ENCODE peak calls at places on chromosomes 13 and 19, in four cellular contexts. R is K562, A is WTC11, M is GM12878. J is an unnamed sample.

GRCh38 chr19:49683814-49684250 is 5.6 kb upstream of the ADM5 start:
- DNase-seq in R (no peak), A (no peak), M (no peak), J (no peak)

GRCh38 chr19:53828531-53828930 is 4.4 kb upstream of the NLRP12 start:
- DNase-seq in R (no peak), A (no peak), M (no peak), J (no peak)

GRCh38 chr13:73025212-73026012 is 33.4 kb upstream of the KLF5 start:
- DNase-seq in R (no peak), A (no peak), M (no peak), J (no peak)

GRCh38 chr19:2274937-2275535 is 6.9 kb downstream of the PEAK3 start:
- DNase-seq in R (peak; percentile 59), A (peak; percentile 84), M (no peak), J (peak; percentile 73)

GRCh38 chr13:97257800-97258799 is 36.0 kb downstream of the MBNL2 start:
- DNase-seq in R (peak; percentile 64), A (peak; percentile 55), M (peak; percentile 37), J (peak; percentile 87)

GRCh38 chr13:105773241-105773640 is 762.2 kb downstream of the EFNB2 start:
- DNase-seq in R (no peak), A (no peak), M (no peak), J (no peak)

GRCh38 chr13:42814868-42815267 is 33.5 kb downstream of the FAM216B start:
- DNase-seq in R (no peak), A (no peak), M (no peak), J (no peak)

GRCh38 chr19:41753159-41753558 is 2.2 kb upstream of the CEACAM6 start:
- DNase-seq in R (peak; percentile 69), A (peak; percentile 82), M (no peak), J (peak; percentile 6)

GRCh38 chr13:81395368-81395767 is 1054.4 kb upstream of the SPRY2 start:
- DNase-seq in R (peak; percentile 29), A (peak; percentile 58), M (no peak), J (no peak)

GRCh38 chr13:109788372-109789195 is 2.2 kb upstream of the IRS2 start:
- DNase-seq in R (no peak), A (no peak), M (no peak), J (no peak)

GRCh38 chr13:80363890-80364503 is 23.1 kb upstream of the SPRY2 start:
- DNase-seq in R (no peak), A (no peak), M (no peak), J (peak; percentile 18)

GRCh38 chr19:13255041-13255718 is 105.0 kb downstream of the IER2 start:
- DNase-seq in R (no peak), A (no peak), M (no peak), J (no peak)

GRCh38 chr19:13255719-13256059 is 105.5 kb downstream of the IER2 start:
- DNase-seq in R (no peak), A (no peak), M (no peak), J (no peak)

GRCh38 chr19:13256918-13257317 is 106.7 kb downstream of the IER2 start:
- DNase-seq in R (no peak), A (no peak), M (no peak), J (no peak)

GRCh38 chr19:13262450-13262849 is 112.2 kb downstream of the IER2 start:
- DNase-seq in R (peak; percentile 61), A (no peak), M (no peak), J (peak; percentile 38)

DNA sequence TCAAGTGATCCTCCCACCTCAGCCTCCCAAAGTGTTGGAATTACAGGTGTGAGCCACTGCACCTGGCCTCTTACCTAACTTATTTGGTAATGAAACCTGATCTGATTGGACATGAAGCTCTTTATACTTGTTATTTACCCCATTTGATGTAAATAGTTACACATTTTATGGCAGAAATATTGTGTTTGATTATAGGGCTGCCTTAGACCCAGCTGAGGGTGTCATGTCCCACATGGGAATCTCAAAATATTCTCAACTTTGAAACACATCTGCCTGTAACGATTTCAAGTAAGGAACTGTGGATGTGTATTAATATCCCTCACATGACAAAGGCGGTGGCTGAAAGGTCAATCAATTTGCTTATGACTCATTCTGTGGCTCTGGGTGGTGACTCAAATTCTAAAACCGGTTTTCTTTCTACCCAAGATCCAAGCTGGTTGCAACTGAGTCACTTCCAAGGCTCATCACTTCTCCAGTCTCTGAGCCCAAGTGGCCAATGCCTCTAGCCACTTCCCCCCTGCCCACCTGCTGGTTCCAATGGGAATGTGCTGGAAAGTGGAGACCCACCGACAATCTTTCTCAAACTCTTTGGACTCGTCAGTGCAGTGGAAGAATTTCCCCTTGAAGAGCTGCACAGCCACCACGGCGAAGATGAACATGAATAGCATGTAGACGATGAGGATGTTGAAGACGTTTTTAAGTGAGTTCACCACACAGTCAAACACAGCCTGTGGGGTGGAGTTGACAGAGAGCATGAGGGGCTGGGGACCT is 110.9 kb downstream of the IER2 start:
- DNase-seq in R (peak; percentile 36), A (no peak), M (peak; percentile 79), J (no peak)
- TF ChIP-seq CREM in R (peak; percentile 3), A (no peak), M (peak; percentile 71), J (no peak)

DNA sequence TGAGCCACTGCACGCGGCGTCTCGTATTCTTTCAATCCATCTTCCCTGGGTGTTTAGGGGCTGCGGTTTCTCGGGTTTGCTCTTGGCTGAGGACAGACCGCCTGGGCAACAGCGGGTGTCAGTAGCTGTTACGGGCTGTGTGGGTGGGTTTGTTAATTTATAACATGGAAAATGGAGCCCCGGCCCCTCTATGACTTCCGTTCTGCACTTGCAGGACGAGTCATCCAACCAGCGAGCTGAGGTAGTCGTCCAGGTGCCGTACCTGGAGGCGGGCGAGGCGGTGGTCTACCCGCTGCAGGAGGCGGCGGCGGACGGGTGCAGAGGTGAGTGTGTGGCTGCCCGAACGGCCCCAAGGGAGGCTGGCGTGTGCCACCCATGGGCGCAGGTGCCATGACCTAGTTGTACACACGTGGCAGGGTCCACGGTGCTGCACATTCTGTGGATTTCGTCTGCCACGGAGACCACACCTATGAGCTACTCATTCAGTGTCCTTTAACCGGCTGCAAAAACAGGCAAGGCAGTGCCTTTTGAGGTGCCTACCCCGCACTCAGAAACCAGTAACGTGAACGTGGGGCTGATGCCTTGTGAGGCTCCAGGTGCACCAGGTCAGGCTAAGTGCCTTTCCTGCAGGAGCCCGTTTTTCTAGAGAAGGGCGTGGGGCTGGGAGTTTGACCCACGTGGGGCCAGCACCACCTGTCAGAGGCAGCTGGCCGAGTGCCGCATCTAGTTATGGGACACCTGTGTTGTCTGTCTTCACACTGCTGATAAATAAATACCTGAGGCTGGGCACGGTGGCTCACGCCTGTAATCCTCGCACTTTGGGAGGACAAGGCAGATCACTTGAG is 10.9 kb downstream of the POLR2E start:
- DNase-seq in R (no peak), A (no peak), M (no peak), J (no peak)
- TF ChIP-seq CREM in R (no peak), A (no peak), M (no peak), J (no peak)

DNA sequence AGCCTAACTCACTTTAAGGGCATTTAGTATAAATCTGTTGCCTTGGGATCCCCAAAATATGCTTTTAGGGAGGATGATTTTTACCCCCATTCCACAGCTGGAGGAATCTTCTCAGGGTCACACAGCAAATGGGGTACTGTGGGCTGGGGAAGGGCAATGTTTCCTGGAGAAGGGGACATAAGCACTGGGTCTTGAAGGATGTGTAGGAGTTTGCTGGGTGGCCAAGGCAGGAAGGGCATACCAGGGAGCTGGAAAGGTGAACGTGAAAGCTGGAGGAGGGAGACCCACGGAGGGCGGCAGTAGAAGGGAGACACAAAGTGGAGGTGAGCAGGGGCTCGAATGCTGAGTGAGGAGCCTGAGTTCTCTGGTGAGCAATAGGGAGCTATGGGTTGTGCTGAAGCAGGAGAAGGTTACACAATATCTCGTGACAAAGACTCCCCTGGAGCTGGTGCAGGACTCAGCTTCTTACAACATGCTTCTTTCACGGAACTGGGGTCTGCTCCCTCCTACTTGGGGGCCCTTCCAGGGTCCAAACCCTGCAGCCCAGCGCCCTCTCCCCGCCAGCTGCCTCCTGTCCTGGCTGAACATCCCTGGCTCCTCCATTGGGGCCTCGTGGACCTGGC is 11.0 kb downstream of the CILP2 start:
- DNase-seq in R (no peak), A (no peak), M (no peak), J (no peak)
- TF ChIP-seq CREM in R (no peak), A (no peak), M (no peak), J (no peak)

GRCh38 chr19:30666301-30666803 is 294.2 kb downstream of the ZNF536 start:
- DNase-seq in R (peak; percentile 70), A (peak; percentile 84), M (no peak), J (peak; percentile 19)
- TF ChIP-seq CREM in R (no peak), A (no peak), M (no peak), J (no peak)

GRCh38 chr13:77990973-77991372 is 72.3 kb upstream of the EDNRB start:
- DNase-seq in R (no peak), A (no peak), M (no peak), J (no peak)

GRCh38 chr13:77988355-77988754 is 69.7 kb upstream of the EDNRB start:
- DNase-seq in R (no peak), A (no peak), M (no peak), J (no peak)

DNA sequence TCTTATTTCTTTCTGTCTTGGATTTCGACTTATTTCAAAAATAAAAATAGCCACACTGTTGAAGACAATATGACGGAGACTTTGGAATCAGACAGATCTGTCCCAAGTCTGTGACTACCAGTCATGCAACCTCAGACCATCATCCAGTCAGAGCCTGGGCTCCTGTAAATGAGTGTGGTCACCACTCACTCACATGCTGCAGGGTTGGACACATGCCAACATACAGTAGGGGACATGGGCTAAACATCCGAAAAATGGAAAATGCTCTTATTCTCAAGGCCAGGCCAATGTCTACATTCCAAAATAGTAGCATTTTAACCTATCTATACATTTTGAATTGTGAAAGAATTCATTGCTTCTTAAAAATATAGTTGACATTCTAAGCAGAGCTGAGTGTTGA is 75.5 kb upstream of the EDNRB start:
- DNase-seq in R (no peak), A (no peak), M (no peak), J (no peak)
- TF ChIP-seq CREM in R (no peak), A (no peak), M (no peak), J (no peak)

GRCh38 chr13:38951525-38952313 is 38.9 kb downstream of the STOML3 start:
- DNase-seq in R (no peak), A (no peak), M (no peak), J (no peak)
- TF ChIP-seq CREM in R (no peak), A (no peak), M (no peak), J (no peak)

DNA sequence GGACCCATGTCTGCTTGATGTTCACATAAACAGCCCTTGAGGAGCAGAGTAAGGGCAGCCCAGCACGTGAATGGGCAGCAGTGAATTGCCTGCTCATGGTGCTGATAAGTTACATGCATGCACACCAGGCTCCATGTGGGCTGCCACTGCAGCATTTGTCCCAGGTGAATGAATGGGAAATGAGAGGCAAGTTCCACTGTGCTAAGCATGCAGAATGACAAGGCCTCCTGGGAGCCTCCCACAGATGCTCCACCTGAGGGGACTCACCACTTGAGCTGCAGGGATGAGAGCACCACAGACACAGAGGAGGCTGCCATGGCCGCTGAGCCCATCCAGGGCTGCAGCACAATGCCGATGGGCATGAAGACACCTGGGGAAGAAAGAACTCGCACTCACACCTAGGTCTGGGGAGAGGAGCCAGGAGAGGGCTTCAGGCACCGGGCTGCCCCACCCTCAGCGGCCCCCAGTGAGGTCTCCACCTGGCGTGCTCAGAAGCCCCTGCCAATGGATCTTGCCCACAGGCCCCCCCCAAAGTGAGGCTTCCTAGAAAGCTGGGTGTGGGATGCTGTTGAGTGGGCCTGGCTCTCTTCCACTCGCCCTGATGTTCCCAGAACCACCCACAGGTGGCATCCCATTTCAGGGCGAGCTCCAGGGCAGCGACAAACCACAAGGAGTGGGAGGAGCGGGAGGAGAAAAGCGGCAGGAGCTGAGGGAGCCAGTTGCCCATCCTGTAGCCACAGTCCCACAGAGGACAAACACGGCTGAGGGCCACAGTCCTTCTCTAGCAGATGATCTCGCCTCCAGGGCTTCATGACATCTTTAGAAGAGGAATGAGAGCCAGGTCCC is 73.8 kb downstream of the CCDC70 start:
- DNase-seq in R (peak; percentile 33), A (peak; percentile 63), M (no peak), J (no peak)
- TF ChIP-seq CREM in R (no peak), A (no peak), M (no peak), J (no peak)